ENCODE peak calls at places on chromosome 15, in six cellular contexts. One of them, this sample, is unnamed.
A peak's percentile ranks its signal among the peaks of the same experiment; 100 is the strongest.

GRCh38 chr15:93829115-93829849 is 402.1 kb upstream of the MCTP2 start:
- DNase-seq in ovary: no peak
- DNase-seq in uterus: peak; percentile 34
- DNase-seq in Karpas-422: no peak
- DNase-seq in kidney epithelial cell: peak; percentile 28
- DNase-seq in H7: no peak
- DNase-seq in this sample: peak; percentile 47

GRCh38 chr15:64009798-64010241 is 36.5 kb downstream of the DAPK2 start:
- DNase-seq in ovary: no peak
- DNase-seq in uterus: no peak
- DNase-seq in Karpas-422: peak; percentile 60
- DNase-seq in kidney epithelial cell: no peak
- DNase-seq in H7: no peak
- DNase-seq in this sample: peak; percentile 60

GRCh38 chr15:35755237-35755802 is 209.4 kb upstream of the DPH6 start:
- DNase-seq in ovary: no peak
- DNase-seq in uterus: no peak
- DNase-seq in Karpas-422: no peak
- DNase-seq in kidney epithelial cell: no peak
- DNase-seq in H7: no peak
- DNase-seq in this sample: no peak

GRCh38 chr15:38255690-38256089 is 3.1 kb downstream of the SPRED1 start:
- DNase-seq in ovary: no peak
- DNase-seq in uterus: no peak
- DNase-seq in Karpas-422: no peak
- DNase-seq in kidney epithelial cell: no peak
- DNase-seq in H7: no peak
- DNase-seq in this sample: no peak

GRCh38 chr15:38991126-38991525 is 426.5 kb upstream of the RASGRP1 start:
- DNase-seq in ovary: no peak
- DNase-seq in uterus: no peak
- DNase-seq in Karpas-422: peak; percentile 41
- DNase-seq in kidney epithelial cell: no peak
- DNase-seq in H7: peak; percentile 43
- DNase-seq in this sample: no peak

GRCh38 chr15:71647479-71647792 is 162.9 kb upstream of the NR2E3 start:
- DNase-seq in ovary: no peak
- DNase-seq in uterus: no peak
- DNase-seq in Karpas-422: no peak
- DNase-seq in kidney epithelial cell: no peak
- DNase-seq in H7: no peak
- DNase-seq in this sample: no peak

GRCh38 chr15:62549345-62549970 is 384.4 kb upstream of the C2CD4B start:
- DNase-seq in ovary: no peak
- DNase-seq in uterus: no peak
- DNase-seq in Karpas-422: peak; percentile 63
- DNase-seq in kidney epithelial cell: no peak
- DNase-seq in H7: peak; percentile 50
- DNase-seq in this sample: peak; percentile 32

GRCh38 chr15:97084650-97085049 is 754.1 kb downstream of the NR2F2 start:
- DNase-seq in ovary: no peak
- DNase-seq in uterus: no peak
- DNase-seq in Karpas-422: no peak
- DNase-seq in kidney epithelial cell: peak; percentile 44
- DNase-seq in H7: no peak
- DNase-seq in this sample: peak; percentile 12

GRCh38 chr15:69926011-69926410 is 171.7 kb downstream of the TLE3 start:
- DNase-seq in ovary: no peak
- DNase-seq in uterus: no peak
- DNase-seq in Karpas-422: no peak
- DNase-seq in kidney epithelial cell: no peak
- DNase-seq in H7: no peak
- DNase-seq in this sample: no peak

GRCh38 chr15:73927476-73928240 is 1.4 kb downstream of the LOXL1 start:
- DNase-seq in ovary: peak; percentile 56
- DNase-seq in uterus: peak; percentile 61
- DNase-seq in Karpas-422: no peak
- DNase-seq in kidney epithelial cell: no peak
- DNase-seq in H7: peak; percentile 95
- DNase-seq in this sample: peak; percentile 82

GRCh38 chr15:95875141-95875643 is 455.3 kb upstream of the NR2F2 start:
- DNase-seq in ovary: peak; percentile 56
- DNase-seq in uterus: no peak
- DNase-seq in Karpas-422: no peak
- DNase-seq in kidney epithelial cell: no peak
- DNase-seq in H7: no peak
- DNase-seq in this sample: no peak

GRCh38 chr15:48861813-48862431 is 16.0 kb upstream of the EID1 start:
- DNase-seq in ovary: peak; percentile 11
- DNase-seq in uterus: no peak
- DNase-seq in Karpas-422: peak; percentile 89
- DNase-seq in kidney epithelial cell: no peak
- DNase-seq in H7: peak; percentile 56
- DNase-seq in this sample: peak; percentile 25

GRCh38 chr15:43118829-43119228 is 13.0 kb upstream of the UBR1 start:
- DNase-seq in ovary: no peak
- DNase-seq in uterus: no peak
- DNase-seq in Karpas-422: no peak
- DNase-seq in kidney epithelial cell: no peak
- DNase-seq in H7: no peak
- DNase-seq in this sample: no peak

GRCh38 chr15:29435811-29436210 is 166.2 kb upstream of the NSMCE3 start:
- DNase-seq in ovary: no peak
- DNase-seq in uterus: no peak
- DNase-seq in Karpas-422: no peak
- DNase-seq in kidney epithelial cell: peak; percentile 26
- DNase-seq in H7: no peak
- DNase-seq in this sample: no peak

GRCh38 chr15:85504739-85505676 is 124.6 kb downstream of the AKAP13 start:
- DNase-seq in ovary: peak; percentile 11
- DNase-seq in uterus: no peak
- DNase-seq in Karpas-422: peak; percentile 87
- DNase-seq in kidney epithelial cell: no peak
- DNase-seq in H7: no peak
- DNase-seq in this sample: peak; percentile 17

GRCh38 chr15:43232289-43232874 is 11.6 kb upstream of the EPB42 start:
- DNase-seq in ovary: no peak
- DNase-seq in uterus: no peak
- DNase-seq in Karpas-422: no peak
- DNase-seq in kidney epithelial cell: no peak
- DNase-seq in H7: no peak
- DNase-seq in this sample: no peak

GRCh38 chr15:62896969-62897486 is 145.5 kb upstream of the TPM1 start:
- DNase-seq in ovary: peak; percentile 93
- DNase-seq in uterus: peak; percentile 94
- DNase-seq in Karpas-422: peak; percentile 28
- DNase-seq in kidney epithelial cell: peak; percentile 97
- DNase-seq in H7: peak; percentile 51
- DNase-seq in this sample: peak; percentile 97

GRCh38 chr15:39128746-39129145 is 452.1 kb upstream of the THBS1 start:
- DNase-seq in ovary: no peak
- DNase-seq in uterus: no peak
- DNase-seq in Karpas-422: no peak
- DNase-seq in kidney epithelial cell: no peak
- DNase-seq in H7: no peak
- DNase-seq in this sample: no peak

GRCh38 chr15:62135532-62136134 is 29.5 kb downstream of the C2CD4B start:
- DNase-seq in ovary: no peak
- DNase-seq in uterus: peak; percentile 45
- DNase-seq in Karpas-422: no peak
- DNase-seq in kidney epithelial cell: no peak
- DNase-seq in H7: no peak
- DNase-seq in this sample: peak; percentile 98

GRCh38 chr15:25743160-25743908 is 119.8 kb downstream of the ATP10A start:
- DNase-seq in ovary: no peak
- DNase-seq in uterus: no peak
- DNase-seq in Karpas-422: no peak
- DNase-seq in kidney epithelial cell: no peak
- DNase-seq in H7: no peak
- DNase-seq in this sample: no peak

GRCh38 chr15:84748274-84749110 is at the start of gene ZNF592:
- DNase-seq in ovary: peak; percentile 86
- DNase-seq in uterus: peak; percentile 90
- DNase-seq in Karpas-422: peak; percentile 90
- DNase-seq in kidney epithelial cell: no peak
- DNase-seq in H7: peak; percentile 93
- DNase-seq in this sample: peak; percentile 85

GRCh38 chr15:98946301-98947255 is 61.0 kb downstream of the PGPEP1L start:
- DNase-seq in ovary: no peak
- DNase-seq in uterus: no peak
- DNase-seq in Karpas-422: no peak
- DNase-seq in kidney epithelial cell: no peak
- DNase-seq in H7: peak; percentile 32
- DNase-seq in this sample: no peak

GRCh38 chr15:98948456-98948855 is 59.1 kb downstream of the PGPEP1L start:
- DNase-seq in ovary: no peak
- DNase-seq in uterus: no peak
- DNase-seq in Karpas-422: no peak
- DNase-seq in kidney epithelial cell: no peak
- DNase-seq in H7: no peak
- DNase-seq in this sample: no peak

GRCh38 chr15:98951004-98951403 is 56.6 kb downstream of the PGPEP1L start:
- DNase-seq in ovary: no peak
- DNase-seq in uterus: no peak
- DNase-seq in Karpas-422: no peak
- DNase-seq in kidney epithelial cell: no peak
- DNase-seq in H7: no peak
- DNase-seq in this sample: no peak

GRCh38 chr15:98949624-98950023 is 58.0 kb downstream of the PGPEP1L start:
- DNase-seq in ovary: no peak
- DNase-seq in uterus: no peak
- DNase-seq in Karpas-422: no peak
- DNase-seq in kidney epithelial cell: no peak
- DNase-seq in H7: no peak
- DNase-seq in this sample: no peak

DNA sequence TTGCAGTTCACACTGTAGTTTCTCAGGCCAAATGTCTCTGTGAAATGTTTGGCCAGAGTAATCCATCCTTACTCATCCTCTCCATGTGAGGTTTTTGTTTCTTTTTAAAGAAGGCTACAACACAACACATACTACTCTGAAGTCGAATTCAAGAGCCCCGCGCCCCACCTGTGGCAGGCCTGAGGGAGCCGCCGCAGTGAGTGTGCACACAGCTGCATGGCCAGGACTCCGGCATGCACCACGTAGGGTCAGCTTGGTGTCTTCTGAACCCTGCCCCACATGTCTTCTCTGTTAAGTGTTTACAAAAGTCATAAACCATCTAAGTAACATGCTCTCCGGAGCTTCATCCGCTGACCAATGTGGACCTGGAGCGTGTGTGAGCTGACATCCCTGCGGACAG is 58.7 kb downstream of the PGPEP1L start:
- DNase-seq in ovary: no peak
- DNase-seq in uterus: no peak
- DNase-seq in Karpas-422: no peak
- DNase-seq in kidney epithelial cell: no peak
- DNase-seq in H7: no peak
- DNase-seq in this sample: no peak
- H3K36me3 ChIP-seq in ovary: no peaks in the 10 kb centered on the region
- H3K36me3 ChIP-seq in uterus: no peaks in the 10 kb centered on the region
- H3K36me3 ChIP-seq in Karpas-422: no peaks in the 10 kb centered on the region
- H3K36me3 ChIP-seq in kidney epithelial cell: peaks cover 2% of the 10 kb centered on the region
- H3K36me3 ChIP-seq in H7: peaks cover 52% of the 10 kb centered on the region
- H3K36me3 ChIP-seq in this sample: peaks cover 33% of the 10 kb centered on the region

DNA sequence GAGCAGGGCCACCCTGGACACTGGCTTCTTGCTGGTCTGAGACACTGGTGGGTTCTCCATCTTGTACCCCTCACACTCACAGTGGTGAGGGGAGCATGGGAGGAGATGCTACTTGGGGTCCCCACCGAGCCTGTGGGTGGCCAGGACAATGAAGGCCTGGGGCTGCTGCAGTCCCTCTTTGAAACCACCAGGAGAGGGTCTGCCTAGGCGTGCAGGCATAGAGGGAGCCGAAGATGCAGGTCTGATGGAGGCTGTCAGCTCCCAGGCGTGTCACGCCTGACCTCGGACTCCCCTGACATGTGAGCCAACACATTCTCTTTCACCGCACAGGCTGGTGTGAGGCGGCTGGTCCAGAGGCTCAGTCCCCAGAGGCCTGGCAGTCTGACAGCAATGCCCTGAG is 39.1 kb downstream of the NIPA2 start:
- DNase-seq in ovary: no peak
- DNase-seq in uterus: no peak
- DNase-seq in Karpas-422: no peak
- DNase-seq in kidney epithelial cell: no peak
- DNase-seq in H7: no peak
- DNase-seq in this sample: no peak
- H3K36me3 ChIP-seq in ovary: no peaks in the 10 kb centered on the region
- H3K36me3 ChIP-seq in uterus: no peaks in the 10 kb centered on the region
- H3K36me3 ChIP-seq in Karpas-422: no peaks in the 10 kb centered on the region
- H3K36me3 ChIP-seq in kidney epithelial cell: peaks cover 1% of the 10 kb centered on the region
- H3K36me3 ChIP-seq in H7: peaks cover 6% of the 10 kb centered on the region
- H3K36me3 ChIP-seq in this sample: peaks cover 27% of the 10 kb centered on the region

GRCh38 chr15:88907111-88907510 is 6.1 kb downstream of the MFGE8 start:
- DNase-seq in ovary: no peak
- DNase-seq in uterus: no peak
- DNase-seq in Karpas-422: no peak
- DNase-seq in kidney epithelial cell: no peak
- DNase-seq in H7: peak; percentile 24
- DNase-seq in this sample: no peak

GRCh38 chr15:88906551-88906950 is 6.6 kb downstream of the MFGE8 start:
- DNase-seq in ovary: no peak
- DNase-seq in uterus: no peak
- DNase-seq in Karpas-422: no peak
- DNase-seq in kidney epithelial cell: no peak
- DNase-seq in H7: peak; percentile 19
- DNase-seq in this sample: no peak

GRCh38 chr15:88905576-88905975 is 7.6 kb downstream of the MFGE8 start:
- DNase-seq in ovary: no peak
- DNase-seq in uterus: no peak
- DNase-seq in Karpas-422: no peak
- DNase-seq in kidney epithelial cell: no peak
- DNase-seq in H7: peak; percentile 30
- DNase-seq in this sample: no peak

GRCh38 chr15:88904808-88905327 is 8.3 kb downstream of the MFGE8 start:
- DNase-seq in ovary: peak; percentile 63
- DNase-seq in uterus: peak; percentile 84
- DNase-seq in Karpas-422: peak; percentile 91
- DNase-seq in kidney epithelial cell: no peak
- DNase-seq in H7: peak; percentile 90
- DNase-seq in this sample: peak; percentile 55

DNA sequence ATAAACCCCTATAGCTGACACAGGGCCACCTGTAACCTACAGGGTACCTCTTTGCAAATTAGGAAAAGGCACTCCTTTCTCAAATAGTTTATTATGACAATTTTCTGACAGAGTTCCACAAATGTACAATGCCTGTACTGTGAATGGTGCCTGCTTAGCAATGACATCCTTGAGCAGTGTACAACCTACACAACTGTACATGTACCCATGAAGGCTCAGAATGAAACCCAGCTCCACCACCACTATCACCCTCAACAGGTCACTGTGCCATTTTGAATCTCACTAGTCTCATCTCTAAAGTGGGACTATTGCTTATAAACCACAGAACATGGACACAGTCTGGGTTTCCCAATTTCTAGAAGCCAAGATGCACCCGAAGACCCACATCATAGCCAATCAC is 7.0 kb downstream of the MFGE8 start:
- DNase-seq in ovary: no peak
- DNase-seq in uterus: no peak
- DNase-seq in Karpas-422: no peak
- DNase-seq in kidney epithelial cell: no peak
- DNase-seq in H7: no peak
- DNase-seq in this sample: no peak
- H3K36me3 ChIP-seq in ovary: no peaks in the 10 kb centered on the region
- H3K36me3 ChIP-seq in uterus: no peaks in the 10 kb centered on the region
- H3K36me3 ChIP-seq in Karpas-422: no peaks in the 10 kb centered on the region
- H3K36me3 ChIP-seq in kidney epithelial cell: no peaks in the 10 kb centered on the region
- H3K36me3 ChIP-seq in H7: peaks cover 92% of the 10 kb centered on the region
- H3K36me3 ChIP-seq in this sample: peaks cover 6% of the 10 kb centered on the region

GRCh38 chr15:77333166-77333565 is 86.7 kb downstream of the PEAK1 start:
- DNase-seq in ovary: no peak
- DNase-seq in uterus: no peak
- DNase-seq in Karpas-422: no peak
- DNase-seq in kidney epithelial cell: no peak
- DNase-seq in H7: no peak
- DNase-seq in this sample: no peak
- H3K36me3 ChIP-seq in ovary: no peaks in the 10 kb centered on the region
- H3K36me3 ChIP-seq in uterus: no peaks in the 10 kb centered on the region
- H3K36me3 ChIP-seq in Karpas-422: no peaks in the 10 kb centered on the region
- H3K36me3 ChIP-seq in kidney epithelial cell: no peaks in the 10 kb centered on the region
- H3K36me3 ChIP-seq in H7: no peaks in the 10 kb centered on the region
- H3K36me3 ChIP-seq in this sample: peaks cover 3% of the 10 kb centered on the region

This sample was measured in MG63.